ENCODE peak calls at places on chromosomes 13 and 19, in nine cellular contexts. Y, E, T, K, W, C, F, P and S are unnamed samples.

GRCh38 chr19:16036397-16036925 is 39.8 kb upstream of the TPM4 start:
- DNase-seq in C (no peak), E (no peak), W (no peak), T (no peak), F (no peak), K (no peak), Y (peak; percentile 29), P (no peak), S (no peak)

GRCh38 chr19:2549701-2550191 is 73.8 kb downstream of the GADD45B start:
- DNase-seq in P (peak; percentile 88), K (no peak), C (no peak), W (no peak), Y (peak; percentile 23), T (peak; percentile 43), E (no peak), F (no peak), S (no peak)

GRCh38 chr19:33374406-33374703 is 846 bp downstream of the CEBPG start:
- DNase-seq in Y (peak; percentile 51), K (no peak), C (no peak), W (no peak), T (no peak), P (no peak), E (no peak), F (no peak), S (no peak)

GRCh38 chr19:40224342-40225148 is 1.9 kb downstream of the CCNP start:
- DNase-seq in Y (peak; percentile 69), C (no peak), W (no peak), K (no peak), T (no peak), F (no peak), E (no peak), P (no peak), S (no peak)

GRCh38 chr13:68190826-68191225 is 960.7 kb upstream of the PCDH9 start:
- DNase-seq in P (no peak), W (no peak), K (no peak), C (no peak), T (no peak), Y (no peak), E (no peak), F (no peak), S (no peak)

GRCh38 chr13:79085021-79085420 is 321.0 kb downstream of the RBM26 start:
- DNase-seq in F (no peak), Y (no peak), P (no peak), W (no peak), E (no peak), K (no peak), C (no peak), T (no peak), S (no peak)

GRCh38 chr19:27966390-27966816 is 1246.5 kb downstream of the UQCRFS1 start:
- DNase-seq in K (no peak), W (no peak), C (no peak), F (no peak), T (no peak), P (no peak), E (no peak), Y (no peak), S (peak; percentile 51)

GRCh38 chr19:30686252-30686762 is 314.1 kb downstream of the ZNF536 start:
- DNase-seq in K (no peak), E (no peak), T (no peak), C (no peak), F (no peak), W (no peak), Y (no peak), P (no peak), S (peak; percentile 26)

GRCh38 chr13:49020940-49021548 is 45.3 kb downstream of the FNDC3A start:
- DNase-seq in P (no peak), F (no peak), C (no peak), K (no peak), W (no peak), Y (peak; percentile 59), T (no peak), E (no peak), S (peak; percentile 69)

GRCh38 chr19:56273563-56274117 is 1.1 kb downstream of the EDDM13 start:
- DNase-seq in Y (no peak), T (no peak), W (no peak), P (no peak), E (no peak), C (no peak), K (no peak), F (no peak), S (no peak)

GRCh38 chr19:36257512-36257876 is 42.6 kb downstream of the ZNF146 start:
- DNase-seq in K (no peak), P (no peak), Y (no peak), E (no peak), T (no peak), F (no peak), C (no peak), W (no peak), S (peak; percentile 81)

GRCh38 chr13:98976338-98976737 is 1.5 kb downstream of the DOCK9 start:
- DNase-seq in P (peak; percentile 21), F (no peak), Y (no peak), K (no peak), T (no peak), E (no peak), C (no peak), W (no peak), S (no peak)

GRCh38 chr13:45654633-45655349 is 39.3 kb upstream of the ERICH6B start:
- DNase-seq in W (no peak), P (no peak), Y (no peak), T (no peak), E (no peak), C (no peak), F (no peak), K (no peak), S (no peak)

GRCh38 chr19:33385956-33386355 is 12.4 kb downstream of the CEBPG start:
- DNase-seq in K (no peak), Y (no peak), F (no peak), C (no peak), E (no peak), W (no peak), T (no peak), P (no peak), S (no peak)

GRCh38 chr19:1241417-1242095 is at the start of gene ATP5F1D:
- DNase-seq in Y (peak; percentile 99), K (peak; percentile 79), F (peak; percentile 90), T (peak; percentile 96), E (no peak), C (peak; percentile 87), P (peak; percentile 82), W (peak; percentile 96), S (peak; percentile 98)

GRCh38 chr13:90447735-90448103 is 899.8 kb upstream of the MIR17HG start:
- DNase-seq in Y (no peak), T (no peak), E (no peak), F (no peak), K (no peak), P (peak; percentile 26), W (no peak), C (no peak), S (peak; percentile 44)

GRCh38 chr13:23743269-23743668 is 145.9 kb downstream of the MIPEP start:
- DNase-seq in E (no peak), F (no peak), W (no peak), P (no peak), K (no peak), C (no peak), Y (no peak), T (no peak), S (no peak)

GRCh38 chr19:1855828-1856255 is 7.5 kb downstream of the KLF16 start:
- DNase-seq in Y (no peak), K (no peak), P (no peak), C (no peak), T (no peak), F (no peak), E (no peak), W (no peak), S (no peak)

GRCh38 chr13:114119196-114119595 is 13.2 kb downstream of the RASA3 start:
- DNase-seq in Y (peak; percentile 91), C (no peak), E (no peak), P (peak; percentile 78), T (no peak), K (no peak), W (no peak), F (no peak), S (peak; percentile 95)

GRCh38 chr13:40356011-40356410 is 310.4 kb downstream of the FOXO1 start:
- DNase-seq in T (no peak), F (no peak), E (no peak), C (no peak), W (no peak), P (no peak), Y (no peak), K (no peak), S (no peak)

GRCh38 chr19:16676101-16676798 is 15.3 kb downstream of the TMEM38A start:
- DNase-seq in Y (no peak), F (no peak), C (no peak), T (peak; percentile 49), P (no peak), W (no peak), K (no peak), E (no peak), S (no peak)

GRCh38 chr13:53408847-53409568 is 380.4 kb downstream of the OLFM4 start:
- DNase-seq in E (no peak), K (no peak), W (no peak), P (no peak), Y (peak; percentile 7), F (no peak), T (no peak), C (no peak), S (no peak)

GRCh38 chr19:49339364-49340068 is 4.3 kb downstream of the CD37 start:
- DNase-seq in W (no peak), P (peak; percentile 43), F (no peak), K (no peak), T (peak; percentile 87), C (no peak), E (peak; percentile 57), Y (peak; percentile 99), S (peak; percentile 97)

GRCh38 chr13:43580280-43580679 is 206.5 kb downstream of the ENOX1 start:
- DNase-seq in T (no peak), P (no peak), F (no peak), C (no peak), W (no peak), K (no peak), Y (no peak), E (no peak), S (no peak)

GRCh38 chr13:110425444-110425780 is 118.3 kb downstream of the COL4A2 start:
- DNase-seq in Y (no peak), K (no peak), T (no peak), E (no peak), P (no peak), F (no peak), W (no peak), C (no peak), S (no peak)

GRCh38 chr13:42781362-42781761 is at the start of gene FAM216B:
- DNase-seq in C (no peak), K (no peak), P (no peak), W (no peak), F (no peak), T (no peak), E (no peak), Y (no peak), S (no peak)

GRCh38 chr19:35309481-35310279 is 17.7 kb downstream of the MAG start:
- DNase-seq in Y (no peak), K (no peak), P (no peak), W (no peak), C (no peak), F (no peak), E (no peak), T (no peak), S (no peak)

GRCh38 chr19:17803264-17803896 is 8.4 kb downstream of the B3GNT3 start:
- DNase-seq in T (no peak), P (no peak), F (no peak), W (peak; percentile 17), C (no peak), E (no peak), Y (no peak), K (no peak), S (no peak)

GRCh38 chr13:95199896-95200295 is 101.4 kb downstream of the ABCC4 start:
- DNase-seq in T (no peak), F (no peak), C (no peak), P (no peak), W (no peak), E (no peak), K (no peak), Y (no peak), S (no peak)

GRCh38 chr13:102286326-102286725 is 115.5 kb downstream of the FGF14 start:
- DNase-seq in T (no peak), P (peak; percentile 47), E (no peak), C (no peak), W (no peak), F (no peak), K (no peak), Y (no peak), S (no peak)

GRCh38 chr19:48501446-48501960 is 10.1 kb downstream of the LMTK3 start:
- DNase-seq in T (peak; percentile 70), F (no peak), E (no peak), Y (peak; percentile 96), K (no peak), C (peak; percentile 47), W (no peak), P (no peak), S (peak; percentile 99)